ENCODE peak calls at places on chromosomes 13 and 19, in four cellular contexts. T, K, S and F are unnamed samples.

GRCh38 chr13:20392530-20392929 is 133.1 kb downstream of the CRYL1 start:
- DNase-seq in K (no peak), S (no peak), T (no peak), F (no peak)

GRCh38 chr19:1163934-1164683 is 10.0 kb downstream of the SBNO2 start:
- DNase-seq in K (no peak), S (no peak), T (no peak), F (no peak)

GRCh38 chr13:105428816-105429215 is 1106.6 kb downstream of the EFNB2 start:
- DNase-seq in S (no peak), T (no peak), K (no peak), F (no peak)

GRCh38 chr13:43584711-43585110 is 202.1 kb downstream of the ENOX1 start:
- DNase-seq in T (no peak), S (no peak), K (no peak), F (no peak)

GRCh38 chr13:79211377-79211776 is 194.7 kb downstream of the RBM26 start:
- DNase-seq in K (no peak), T (no peak), S (no peak), F (no peak)

GRCh38 chr13:45681101-45681500 is 21.0 kb upstream of the CBY2 start:
- DNase-seq in S (no peak), T (no peak), K (peak), F (no peak)

GRCh38 chr13:74287672-74288169 is 153.5 kb upstream of the KLF12 start:
- DNase-seq in K (peak), T (peak), S (no peak), F (peak)

GRCh38 chr19:45895519-45895972 is 6.9 kb downstream of the MYPOP start:
- DNase-seq in S (no peak), T (no peak), K (no peak), F (no peak)

GRCh38 chr13:59533561-59534337 is 630.0 kb downstream of the DIAPH3 start:
- DNase-seq in K (no peak), T (no peak), S (no peak), F (peak)

GRCh38 chr19:801030-801860 is 4.0 kb downstream of the PTBP1 start:
- DNase-seq in T (peak), S (peak), K (peak), F (peak)

GRCh38 chr19:49875801-49876421 is 1.2 kb downstream of the AKT1S1 start:
- DNase-seq in T (peak), K (peak), S (no peak), F (no peak)

GRCh38 chr19:12745166-12745897 is 6.3 kb upstream of the BEST2 start:
- DNase-seq in T (no peak), K (no peak), S (no peak), F (no peak)

GRCh38 chr19:18975011-18975410 is 34.0 kb upstream of the HOMER3 start:
- DNase-seq in T (no peak), S (no peak), K (no peak), F (no peak)

GRCh38 chr13:111490611-111491010 is 170.2 kb downstream of the TEX29 start:
- DNase-seq in T (no peak), K (no peak), S (no peak), F (no peak)

GRCh38 chr13:29961036-29961685 is 110.7 kb upstream of the UBL3 start:
- DNase-seq in K (no peak), S (no peak), T (no peak), F (no peak)

GRCh38 chr13:108508263-108508662 is 121.1 kb upstream of the MYO16 start:
- DNase-seq in S (no peak), K (no peak), T (no peak), F (peak)

GRCh38 chr19:7492142-7493055 is 3.6 kb upstream of the PEX11G start:
- DNase-seq in S (no peak), T (no peak), K (peak), F (peak)

GRCh38 chr19:7488736-7489353 is at the start of gene PEX11G:
- DNase-seq in S (peak), T (peak), K (peak), F (peak)

GRCh38 chr19:7494416-7495098 is 5.7 kb upstream of the PEX11G start:
- DNase-seq in K (no peak), S (no peak), T (peak), F (peak)

GRCh38 chr19:7486923-7487322 is 1.9 kb downstream of the PEX11G start:
- DNase-seq in K (no peak), S (no peak), T (no peak), F (no peak)

DNA sequence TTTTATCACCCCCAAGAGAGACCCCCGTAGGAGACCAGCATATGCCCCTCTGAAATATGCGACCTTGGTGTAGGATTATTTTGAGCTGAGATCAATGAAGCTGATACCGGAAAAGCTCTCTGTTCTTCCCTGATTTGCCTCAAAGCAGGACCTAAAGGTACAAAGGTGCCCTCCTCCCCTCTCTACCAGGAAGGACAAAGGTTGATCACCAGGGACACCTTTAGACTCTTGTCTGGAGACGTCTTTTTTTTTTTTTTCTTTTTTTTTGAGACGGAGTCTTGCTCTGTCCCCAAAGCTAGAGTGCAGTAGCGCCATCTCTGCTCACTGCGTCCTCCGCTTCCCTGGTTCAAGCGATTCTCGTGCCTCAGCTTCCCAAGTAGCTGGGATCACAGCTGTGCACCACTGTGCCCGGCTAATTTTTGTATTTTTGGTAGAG is 792 bp upstream of the PEX11G start:
- DNase-seq in K (no peak), S (no peak), T (no peak), F (no peak)
- TF ChIP-seq CTCF in K (no peak), S (no peak), T (no peak), F (no peak)

GRCh38 chr19:56221851-56222250 is 19.8 kb downstream of the ZSCAN5C start:
- DNase-seq in K (no peak), S (no peak), T (no peak), F (no peak)

GRCh38 chr19:56211718-56212117 is 9.6 kb downstream of the ZSCAN5C start:
- DNase-seq in K (no peak), T (no peak), S (no peak), F (no peak)

GRCh38 chr19:56222901-56223300 is 20.8 kb downstream of the ZSCAN5C start:
- DNase-seq in K (no peak), T (no peak), S (no peak), F (no peak)

DNA sequence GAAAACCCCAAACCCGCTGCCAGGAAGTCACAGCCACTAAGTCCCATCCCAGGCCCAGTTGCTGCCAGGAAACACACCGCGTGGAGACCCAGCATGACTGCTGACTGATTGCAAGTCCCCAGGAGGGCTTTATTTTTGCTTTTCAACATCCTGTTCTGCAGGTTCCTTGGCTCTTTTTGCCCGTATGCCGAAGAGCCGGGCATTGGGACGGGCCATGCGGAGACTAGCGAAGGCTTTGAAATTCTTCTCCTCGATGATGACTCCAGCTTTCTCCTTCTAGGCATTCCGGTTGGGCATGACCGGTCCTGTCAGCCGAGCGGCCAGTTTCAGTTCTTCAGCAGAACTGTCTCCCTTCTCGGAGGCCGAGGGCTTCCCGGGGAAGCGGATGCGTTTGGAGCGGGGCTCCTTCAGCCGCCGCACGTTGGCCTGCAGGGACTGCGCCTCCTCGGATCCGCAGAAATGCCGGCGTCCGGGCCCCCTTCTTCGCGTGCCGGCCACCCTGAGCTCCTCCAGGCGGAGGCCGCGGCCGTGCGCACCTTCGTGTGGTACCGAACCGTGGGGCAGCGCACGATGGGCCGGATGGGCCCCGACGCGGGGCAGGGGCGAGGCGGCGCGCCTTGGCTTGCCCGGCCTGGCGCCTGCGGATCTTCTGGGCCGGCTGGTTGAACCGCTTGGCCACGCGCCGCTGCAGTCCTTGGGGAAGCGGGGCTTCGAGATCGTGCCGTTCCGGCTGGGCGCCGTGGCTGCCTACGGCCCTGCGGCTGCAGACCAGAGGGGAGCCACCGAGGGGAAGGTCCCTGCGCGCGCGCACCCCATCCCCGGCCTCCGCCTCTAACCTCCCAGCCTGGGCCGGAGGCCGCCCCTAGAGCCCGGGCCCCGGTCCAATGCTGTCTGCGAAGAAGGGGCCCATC is 15.2 kb downstream of the ZSCAN5C start:
- DNase-seq in K (peak), T (peak), S (no peak), F (peak)
- H3K4me3 ChIP-seq in K (peak), T (peak), S (peak), F (peak)

DNA sequence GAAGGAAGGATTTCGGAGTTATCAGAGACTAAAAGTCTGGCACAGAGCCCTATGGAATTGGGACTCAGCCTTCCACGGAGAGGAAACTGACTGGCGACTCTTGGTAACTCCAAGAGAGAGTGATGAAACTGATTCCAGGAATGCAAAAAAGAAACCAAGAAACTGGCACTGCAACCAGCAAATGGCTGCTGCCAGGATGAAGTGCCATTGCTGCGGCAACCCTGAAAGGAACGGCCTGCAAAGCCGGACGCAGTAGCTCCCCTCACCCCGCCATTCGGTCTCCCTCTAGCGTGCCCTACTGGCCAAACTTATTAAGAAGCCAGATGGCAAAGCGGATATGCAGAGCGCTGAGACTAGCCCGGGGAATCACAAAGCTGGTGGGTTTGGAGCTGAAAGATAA is 236.0 kb downstream of the PCDH9 start:
- DNase-seq in K (peak), T (peak), S (peak), F (peak)
- TF ChIP-seq CTCF in K (peak), T (peak), S (peak), F (peak)

GRCh38 chr13:27728271-27728670 is 64.0 kb upstream of the GSX1 start:
- DNase-seq in K (no peak), T (no peak), S (no peak), F (no peak)

DNA sequence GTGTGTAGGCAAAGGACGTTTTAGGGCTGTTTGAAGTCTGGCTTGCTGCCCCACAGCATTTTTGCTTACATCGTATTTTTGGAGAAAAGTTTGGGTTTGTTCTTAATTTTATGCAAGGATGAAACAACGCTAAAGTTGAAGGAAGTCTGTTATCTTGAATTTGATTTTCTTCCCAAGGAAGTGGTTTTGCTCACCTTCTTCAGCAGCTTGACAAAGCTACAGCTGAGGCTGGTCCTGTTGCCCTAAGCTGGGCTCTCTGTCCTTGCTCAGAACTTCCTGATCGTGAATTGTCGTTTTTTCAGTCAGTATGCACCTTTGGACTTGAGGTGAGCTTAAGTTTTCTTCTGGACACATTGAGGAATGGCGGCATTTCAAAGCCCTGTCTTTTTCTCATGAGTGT is 62.1 kb upstream of the GSX1 start:
- DNase-seq in T (no peak), S (no peak), K (no peak), F (no peak)
- H3K4me3 ChIP-seq in T (no peak), S (no peak), K (no peak), F (no peak)